ENCODE peak calls at places on chromosomes 1 and 21, in five cellular contexts. Z, I, O, Y and V are unnamed samples.

GRCh38 chr1:150127868-150128267 is 21.8 kb upstream of the PLEKHO1 start:
- DNase-seq in Z (no peak), I (no peak), O (no peak), Y (no peak), V (no peak)

GRCh38 chr1:19734472-19734999 is 65.2 kb downstream of the TMCO4 start:
- DNase-seq in Z (no peak), I (no peak), O (no peak), Y (no peak), V (no peak)

GRCh38 chr1:65090406-65090805 is 57.6 kb upstream of the AK4 start:
- DNase-seq in Z (no peak), I (no peak), O (no peak), Y (no peak), V (no peak)

GRCh38 chr1:150176593-150176992 is 26.9 kb downstream of the PLEKHO1 start:
- DNase-seq in Z (no peak), I (no peak), O (no peak), Y (peak; percentile 20), V (no peak)

GRCh38 chr1:235035928-235036327 is 92.7 kb downstream of the TOMM20 start:
- DNase-seq in Z (no peak), I (no peak), O (no peak), Y (no peak), V (no peak)

GRCh38 chr1:11980676-11980972 is 380 bp downstream of the MFN2 start:
- DNase-seq in Z (no peak), I (no peak), O (no peak), Y (no peak), V (no peak)

GRCh38 chr1:2234762-2235113 is 6.6 kb downstream of the SKI start:
- DNase-seq in Z (no peak), I (no peak), O (no peak), Y (no peak), V (no peak)

GRCh38 chr1:156497743-156498446 is 2.7 kb downstream of the MEF2D start:
- DNase-seq in Z (peak; percentile 84), I (no peak), O (no peak), Y (no peak), V (no peak)

GRCh38 chr1:97091679-97092078 is 370.1 kb downstream of the PTBP2 start:
- DNase-seq in Z (no peak), I (no peak), O (no peak), Y (no peak), V (no peak)

GRCh38 chr21:18155508-18156193 is 89.0 kb upstream of the CHODL start:
- DNase-seq in Z (no peak), I (no peak), O (no peak), Y (no peak), V (peak; percentile 39)

GRCh38 chr1:108560430-108561144 is 687 bp downstream of the EEIG2 start:
- DNase-seq in Z (peak; percentile 77), I (peak; percentile 44), O (no peak), Y (peak; percentile 57), V (no peak)

GRCh38 chr1:186304982-186305949 is 69.8 kb downstream of the TPR start:
- DNase-seq in Z (no peak), I (no peak), O (no peak), Y (peak; percentile 21), V (no peak)

GRCh38 chr1:213089924-213090677 is 39.1 kb downstream of the RPS6KC1 start:
- DNase-seq in Z (no peak), I (no peak), O (no peak), Y (no peak), V (no peak)

GRCh38 chr1:10415211-10415930 is 14.9 kb upstream of the CENPS start:
- DNase-seq in Z (no peak), I (peak; percentile 34), O (no peak), Y (peak; percentile 81), V (no peak)

GRCh38 chr1:185249563-185249962 is 67.5 kb downstream of the IVNS1ABP start:
- DNase-seq in Z (no peak), I (no peak), O (no peak), Y (no peak), V (no peak)

GRCh38 chr1:37851782-37852210 is 7.6 kb downstream of the MTF1 start:
- DNase-seq in Z (no peak), I (no peak), O (no peak), Y (no peak), V (no peak)

GRCh38 chr1:165116732-165117131 is 239.8 kb downstream of the LMX1A start:
- DNase-seq in Z (no peak), I (no peak), O (peak; percentile 6), Y (peak; percentile 2), V (peak; percentile 87)

GRCh38 chr1:201505505-201505893 is 1.4 kb downstream of the CSRP1 start:
- DNase-seq in Z (no peak), I (no peak), O (no peak), Y (no peak), V (no peak)

GRCh38 chr1:91707114-91707889 is 178.6 kb downstream of the TGFBR3 start:
- DNase-seq in Z (no peak), I (no peak), O (no peak), Y (no peak), V (no peak)

GRCh38 chr1:81484284-81484683 is 316.4 kb upstream of the ADGRL2 start:
- DNase-seq in Z (no peak), I (no peak), O (no peak), Y (no peak), V (no peak)

GRCh38 chr21:45199201-45199600 is 88.5 kb downstream of the POFUT2 start:
- DNase-seq in Z (peak; percentile 75), I (no peak), O (no peak), Y (no peak), V (no peak)

GRCh38 chr1:112702067-112702395 is 4.9 kb downstream of the RHOC start:
- DNase-seq in Z (no peak), I (peak; percentile 5), O (no peak), Y (peak; percentile 5), V (no peak)
- H3K4me3 ChIP-seq in Z (no peak overlapping the region), I (no peak overlapping the region), O (no peak overlapping the region), Y (no peak overlapping the region), V (no peak overlapping the region)

GRCh38 chr1:29711582-29712274 is 475.4 kb downstream of the PTPRU start:
- DNase-seq in Z (no peak), I (no peak), O (no peak), Y (peak; percentile 14), V (no peak)

GRCh38 chr1:29707796-29708195 is 471.5 kb downstream of the PTPRU start:
- DNase-seq in Z (no peak), I (no peak), O (no peak), Y (no peak), V (no peak)

GRCh38 chr1:29708381-29708780 is 472.1 kb downstream of the PTPRU start:
- DNase-seq in Z (peak; percentile 35), I (no peak), O (no peak), Y (no peak), V (no peak)

GRCh38 chr1:29708818-29709710 is 472.7 kb downstream of the PTPRU start:
- DNase-seq in Z (no peak), I (no peak), O (peak; percentile 70), Y (peak; percentile 44), V (no peak)

GRCh38 chr1:29709711-29710169 is 473.4 kb downstream of the PTPRU start:
- DNase-seq in Z (no peak), I (no peak), O (no peak), Y (peak; percentile 26), V (no peak)
- TF ChIP-seq CTCF in Z (no peak), I (no peak), O (no peak), Y (no peak), V (no peak)

GRCh38 chr1:42201986-42202385 is 37.4 kb upstream of the GUCA2A start:
- DNase-seq in Z (no peak), I (no peak), O (no peak), Y (no peak), V (no peak)
- H3K4me3 ChIP-seq in Z (no peak overlapping the region), I (no peak overlapping the region), O (no peak overlapping the region), Y (no peak overlapping the region), V (no peak overlapping the region)

GRCh38 chr1:18197299-18197698 is 89.7 kb downstream of the IGSF21 start:
- DNase-seq in Z (peak; percentile 15), I (no peak), O (no peak), Y (no peak), V (no peak)
- TF ChIP-seq CTCF in Z (peak; percentile 16), I (no peak), O (no peak), Y (no peak), V (no peak)

DNA sequence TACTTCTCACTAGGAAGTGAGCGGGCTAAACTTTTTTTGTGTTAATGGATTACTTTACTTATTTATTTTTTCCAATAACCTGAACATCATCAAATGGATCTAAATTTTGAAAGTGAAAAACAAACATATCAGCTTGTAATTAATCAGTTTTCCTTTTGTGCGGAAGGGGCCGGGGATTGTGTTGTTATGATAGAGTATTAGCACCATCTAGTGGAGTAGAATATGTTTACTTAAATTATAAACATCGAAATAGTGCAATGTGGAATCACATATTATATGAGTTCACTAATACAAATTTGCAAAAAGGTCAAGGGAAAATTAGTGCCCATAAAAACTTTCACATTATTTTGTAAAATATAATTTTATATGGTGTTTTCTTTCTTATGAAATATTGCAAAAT is 9.1 kb downstream of the CFH start:
- DNase-seq in Z (no peak), I (no peak), O (no peak), Y (peak; percentile 43), V (no peak)
- H3K4me3 ChIP-seq in Z (no peak overlapping the region), I (no peak overlapping the region), O (no peak overlapping the region), Y (no peak overlapping the region), V (no peak overlapping the region)

GRCh38 chr1:193749868-193750267 is 563.5 kb upstream of the B3GALT2 start:
- DNase-seq in Z (no peak), I (no peak), O (no peak), Y (no peak), V (no peak)
- TF ChIP-seq CTCF in Z (no peak), I (no peak), O (no peak), Y (no peak), V (no peak)

DNA sequence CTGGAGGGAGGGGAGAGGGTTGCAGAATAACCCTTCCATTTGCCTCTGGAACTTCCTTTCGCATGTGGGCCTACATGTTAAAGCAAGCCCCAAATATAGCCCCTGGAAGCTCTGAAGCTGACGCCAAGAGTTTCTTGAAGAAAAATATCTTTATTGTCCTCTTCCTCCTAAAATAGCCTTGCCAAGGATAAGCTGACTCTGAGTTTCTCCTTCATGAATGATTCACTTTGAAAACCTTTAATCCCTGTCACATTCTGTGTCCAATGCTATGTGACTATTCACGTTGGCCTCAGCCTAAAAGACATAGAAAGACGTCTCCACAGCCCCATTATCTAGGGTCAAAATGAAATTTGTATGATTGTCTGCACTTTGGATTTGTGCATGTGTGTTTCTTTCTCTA is 6.4 kb downstream of the C1orf116 start:
- DNase-seq in Z (no peak), I (no peak), O (no peak), Y (no peak), V (no peak)
- H3K4me3 ChIP-seq in Z (no peak overlapping the region), I (no peak overlapping the region), O (no peak overlapping the region), Y (no peak overlapping the region), V (no peak overlapping the region)

DNA sequence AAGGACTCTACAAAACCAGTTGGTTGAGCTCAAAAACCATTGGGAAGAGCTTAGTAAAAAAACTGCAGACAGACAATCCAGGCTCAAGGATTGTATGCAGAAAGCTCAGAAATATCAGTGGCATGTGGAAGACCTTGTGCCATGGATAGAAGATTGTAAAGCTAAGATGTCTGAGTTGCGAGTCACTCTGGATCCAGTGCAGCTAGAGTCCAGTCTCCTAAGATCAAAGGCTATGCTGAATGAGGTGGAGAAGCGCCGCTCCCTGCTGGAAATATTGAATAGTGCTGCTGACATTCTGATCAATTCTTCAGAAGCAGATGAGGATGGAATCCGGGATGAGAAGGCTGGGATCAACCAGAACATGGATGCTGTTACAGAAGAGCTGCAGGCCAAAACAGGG is 104.0 kb upstream of the BMP8A start:
- DNase-seq in Z (no peak), I (no peak), O (no peak), Y (peak; percentile 82), V (peak; percentile 51)
- TF ChIP-seq CTCF in Z (no peak), I (no peak), O (peak; percentile 57), Y (peak; percentile 43), V (peak; percentile 33)